ENCODE peak calls at places on chromosomes 2 and 18, in four cellular contexts. M, J, R and F are unnamed samples.

GRCh38 chr18:65938592-65939372 is 188.0 kb downstream of the CDH7 start:
- DNase-seq in M (no peak), J (peak; percentile 20), R (no peak), F (peak; percentile 10)

GRCh38 chr2:158011055-158011771 is 90.5 kb upstream of the UPP2 start:
- DNase-seq in M (no peak), J (no peak), R (peak; percentile 71), F (no peak)

GRCh38 chr2:119463990-119464389 is 32.3 kb downstream of the TMEM37 start:
- DNase-seq in M (no peak), J (no peak), R (no peak), F (no peak)

GRCh38 chr2:233458031-233458610 is 103.8 kb downstream of the DGKD start:
- DNase-seq in M (no peak), J (no peak), R (no peak), F (no peak)

GRCh38 chr18:56575819-56576663 is 62.4 kb downstream of the TXNL1 start:
- DNase-seq in M (peak; percentile 70), J (peak; percentile 22), R (no peak), F (peak; percentile 67)

GRCh38 chr2:130829020-130829419 is 7.7 kb upstream of the ARHGEF4 start:
- DNase-seq in M (no peak), J (no peak), R (no peak), F (no peak)

GRCh38 chr2:128494307-128494639 is 175.6 kb upstream of the HS6ST1 start:
- DNase-seq in M (no peak), J (no peak), R (no peak), F (peak; percentile 36)

GRCh38 chr2:234708091-234708683 is 211.3 kb upstream of the ARL4C start:
- DNase-seq in M (peak; percentile 70), J (no peak), R (no peak), F (no peak)

GRCh38 chr2:150778828-150779227 is 291.4 kb upstream of the RND3 start:
- DNase-seq in M (no peak), J (no peak), R (no peak), F (no peak)

GRCh38 chr18:49853011-49853410 is 39.7 kb upstream of the ACAA2 start:
- DNase-seq in M (no peak), J (no peak), R (no peak), F (no peak)

GRCh38 chr2:157874997-157875719 is 972 bp downstream of the ACVR1 start:
- DNase-seq in M (peak; percentile 90), J (no peak), R (no peak), F (peak; percentile 38)

GRCh38 chr2:111710085-111710484 is 173.9 kb downstream of the ANAPC1 start:
- DNase-seq in M (no peak), J (no peak), R (no peak), F (no peak)

GRCh38 chr2:72988726-72989273 is 71.5 kb downstream of the EMX1 start:
- DNase-seq in M (no peak), J (no peak), R (no peak), F (no peak)

GRCh38 chr2:21279525-21279924 is 155.8 kb downstream of the TDRD15 start:
- DNase-seq in M (no peak), J (no peak), R (no peak), F (peak; percentile 39)

GRCh38 chr18:74329688-74330205 is 14.1 kb downstream of the C18orf63 start:
- DNase-seq in M (no peak), J (no peak), R (no peak), F (no peak)

GRCh38 chr2:62768615-62769014 is 63.1 kb downstream of the EHBP1 start:
- DNase-seq in M (no peak), J (no peak), R (no peak), F (no peak)

GRCh38 chr2:219766658-219767057 is 139.2 kb downstream of the SLC4A3 start:
- DNase-seq in M (no peak), J (no peak), R (no peak), F (no peak)

GRCh38 chr18:29749699-29750098 is 1292.8 kb downstream of the DSC3 start:
- DNase-seq in M (peak; percentile 4), J (no peak), R (no peak), F (no peak)

GRCh38 chr18:36692331-36692730 is 136.5 kb downstream of the TPGS2 start:
- DNase-seq in M (peak; percentile 13), J (no peak), R (no peak), F (peak; percentile 37)

GRCh38 chr2:36079793-36080192 is 275.8 kb upstream of the CRIM1 start:
- DNase-seq in M (no peak), J (no peak), R (no peak), F (no peak)

GRCh38 chr2:45170976-45171514 is 161.8 kb upstream of the SIX2 start:
- DNase-seq in M (no peak), J (no peak), R (no peak), F (no peak)

GRCh38 chr18:28736951-28737350 is 560.0 kb upstream of the CDH2 start:
- DNase-seq in M (no peak), J (no peak), R (no peak), F (no peak)

GRCh38 chr18:5966514-5966913 is 71.2 kb upstream of the TMEM200C start:
- DNase-seq in M (no peak), J (no peak), R (no peak), F (no peak)

GRCh38 chr2:165015052-165015642 is 59.8 kb upstream of the SLC38A11 start:
- DNase-seq in M (peak; percentile 64), J (peak; percentile 83), R (no peak), F (peak; percentile 70)

GRCh38 chr18:79915161-79916127 is 36.0 kb downstream of the SLC66A2 start:
- DNase-seq in M (no peak), J (no peak), R (no peak), F (peak; percentile 21)

GRCh38 chr18:75135158-75135725 is 73.7 kb downstream of the PTGR3 start:
- DNase-seq in M (no peak), J (no peak), R (no peak), F (no peak)

GRCh38 chr2:150168596-150168995 is 318.9 kb downstream of the RND3 start:
- DNase-seq in M (peak; percentile 86), J (no peak), R (no peak), F (no peak)

DNA sequence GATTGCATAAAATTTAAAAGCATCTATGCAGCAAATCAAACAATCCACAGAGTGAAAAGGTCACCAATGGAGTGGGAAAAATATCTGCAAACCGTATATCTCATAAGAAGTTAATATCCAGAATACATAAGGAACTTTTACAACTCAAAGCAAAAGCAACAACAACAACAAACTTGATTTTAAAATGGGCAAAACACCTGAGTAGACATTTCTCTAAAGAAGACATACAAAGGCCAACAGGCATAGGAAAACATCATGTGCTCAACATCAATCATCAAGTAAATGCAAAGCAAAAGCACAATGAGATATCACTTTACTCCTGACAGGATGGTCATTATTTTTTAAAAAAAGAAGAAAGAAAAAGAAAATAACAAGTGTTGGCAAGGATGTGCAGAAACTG is 38.1 kb downstream of the TMEM247 start:
- DNase-seq in M (no peak), J (no peak), R (no peak), F (no peak)
- TF ChIP-seq CTCF in M (no peak), J (no peak), R (no peak), F (no peak)

DNA sequence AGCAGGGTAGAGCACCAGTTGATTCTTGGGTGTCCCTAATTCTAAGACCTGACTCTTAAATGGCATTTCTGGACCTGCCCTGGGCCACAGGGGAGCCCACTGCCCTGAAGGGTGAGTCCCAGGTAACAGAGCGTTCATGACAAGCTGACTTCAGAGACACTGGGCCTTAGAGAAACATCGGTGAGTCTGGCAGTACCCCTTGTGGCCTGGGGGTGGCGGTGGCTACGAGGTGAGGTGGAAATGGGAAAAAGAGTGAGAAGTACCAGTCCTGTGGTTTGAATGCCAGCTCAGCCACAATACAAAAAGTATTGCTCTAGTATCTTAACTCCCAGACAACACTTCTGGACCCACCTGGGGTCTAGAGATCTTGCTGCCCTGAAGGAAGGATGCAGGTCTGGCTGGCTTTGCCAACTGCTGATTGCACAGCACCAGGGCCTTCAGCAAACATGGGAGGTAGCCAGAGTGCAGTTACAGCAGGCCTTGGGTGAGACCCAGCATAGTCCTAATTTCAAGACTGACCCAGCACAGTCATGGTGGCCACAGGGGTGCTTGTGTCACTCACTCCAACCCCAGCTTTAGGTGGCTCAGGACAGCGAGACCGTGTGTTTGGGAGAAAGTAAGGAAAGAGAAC is 44.5 kb downstream of the USP34 start:
- DNase-seq in M (no peak), J (peak; percentile 35), R (no peak), F (peak; percentile 42)
- TF ChIP-seq CTCF in M (peak; percentile 60), J (peak; percentile 64), R (peak; percentile 46), F (peak; percentile 50)

DNA sequence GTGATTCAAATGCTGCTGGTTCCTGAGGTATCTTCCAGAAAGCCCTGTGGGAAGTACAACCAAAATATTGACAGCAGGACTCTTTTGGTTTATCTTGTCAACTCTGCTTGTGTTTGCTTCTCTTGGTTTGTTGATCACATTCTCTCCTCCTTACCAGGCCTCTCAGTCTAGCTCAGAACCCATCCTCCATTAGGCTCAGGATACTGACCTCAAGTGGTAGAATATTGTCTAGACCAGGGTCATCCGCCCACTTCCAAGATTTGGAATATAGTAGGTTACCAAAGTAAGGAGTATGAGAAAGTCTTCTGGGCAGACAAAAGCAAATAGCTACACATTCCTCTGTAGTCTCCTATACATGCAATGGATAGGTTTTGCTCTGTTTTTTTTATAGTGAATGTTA is 56.6 kb downstream of the XIRP2 start:
- DNase-seq in M (no peak), J (no peak), R (no peak), F (no peak)
- TF ChIP-seq CTCF in M (no peak), J (no peak), R (no peak), F (no peak)

GRCh38 chr2:100986157-100986556 is 15.9 kb upstream of the RPL31 start:
- DNase-seq in M (no peak), J (no peak), R (no peak), F (no peak)
- TF ChIP-seq CTCF in M (no peak), J (no peak), R (no peak), F (no peak)

GRCh38 chr18:43656547-43656946 is 379.3 kb upstream of the SYT4 start:
- DNase-seq in M (no peak), J (no peak), R (no peak), F (no peak)
- TF ChIP-seq CTCF in M (no peak), J (no peak), R (no peak), F (no peak)